ENCODE peak calls at places on chromosomes 6 and 20, in six cellular contexts. W, D, Y, P, U and O are unnamed samples.

GRCh38 chr6:169324661-169325459 is 71.2 kb upstream of the THBS2 start:
- DNase-seq in Y (no peak), P (no peak), U (peak), W (no peak), D (no peak), O (no peak)

GRCh38 chr20:44566018-44566417 is 16.4 kb upstream of the PKIG start:
- DNase-seq in P (no peak), Y (no peak), D (no peak), U (peak), W (no peak), O (no peak)

GRCh38 chr20:49508435-49509199 is 26.1 kb upstream of the KCNB1 start:
- DNase-seq in Y (no peak), D (no peak), W (no peak), P (peak), U (peak), O (peak)

GRCh38 chr6:31836676-31837611 is 9.4 kb downstream of the HSPA1B start:
- DNase-seq in P (peak), W (no peak), Y (no peak), U (peak), D (no peak), O (peak)

GRCh38 chr6:148223424-148223842 is 119.2 kb upstream of the SASH1 start:
- DNase-seq in U (peak), Y (no peak), P (peak), D (no peak), W (no peak), O (peak)

GRCh38 chr20:49320460-49320859 is 42.6 kb upstream of the ZNFX1 start:
- DNase-seq in Y (no peak), U (peak), W (no peak), P (peak), D (no peak), O (peak)

GRCh38 chr6:77440206-77440976 is 22.9 kb downstream of the HTR1B start:
- DNase-seq in W (peak), P (peak), Y (no peak), D (no peak), U (no peak), O (no peak)

GRCh38 chr6:30238178-30238795 is 25.1 kb upstream of the TRIM26 start:
- DNase-seq in U (peak), P (peak), D (no peak), W (no peak), Y (no peak), O (peak)

GRCh38 chr6:156781882-156782631 is 4.9 kb downstream of the ARID1B start:
- DNase-seq in Y (no peak), W (no peak), P (no peak), U (no peak), D (no peak), O (no peak)

GRCh38 chr20:33277471-33278441 is 5.3 kb upstream of the BPIFB1 start:
- DNase-seq in U (no peak), Y (no peak), D (peak), P (no peak), W (no peak), O (no peak)

GRCh38 chr6:105363100-105363754 is 39.7 kb downstream of the PREP start:
- DNase-seq in Y (no peak), W (no peak), U (peak), P (peak), D (no peak), O (peak)

GRCh38 chr20:1897486-1897885 is 2.3 kb downstream of the SIRPA start:
- DNase-seq in D (no peak), Y (no peak), P (no peak), W (no peak), U (no peak), O (no peak)

GRCh38 chr6:149876241-149876933 is 12.2 kb upstream of the LRP11 start:
- DNase-seq in Y (no peak), D (no peak), W (no peak), U (peak), P (no peak), O (no peak)

GRCh38 chr20:38855356-38855755 is 49.9 kb downstream of the PPP1R16B start:
- DNase-seq in D (no peak), Y (no peak), P (peak), U (peak), W (no peak), O (no peak)

GRCh38 chr6:19153981-19154295 is 683.2 kb upstream of the ID4 start:
- DNase-seq in U (no peak), P (no peak), W (no peak), Y (no peak), D (no peak), O (no peak)

GRCh38 chr6:129632081-129632758 is 77.8 kb downstream of the ARHGAP18 start:
- DNase-seq in W (no peak), D (no peak), P (no peak), U (no peak), Y (no peak), O (no peak)
- H3K4me3 ChIP-seq in W (no peak), D (no peak), P (no peak), U (no peak), Y (no peak), O (no peak)

DNA sequence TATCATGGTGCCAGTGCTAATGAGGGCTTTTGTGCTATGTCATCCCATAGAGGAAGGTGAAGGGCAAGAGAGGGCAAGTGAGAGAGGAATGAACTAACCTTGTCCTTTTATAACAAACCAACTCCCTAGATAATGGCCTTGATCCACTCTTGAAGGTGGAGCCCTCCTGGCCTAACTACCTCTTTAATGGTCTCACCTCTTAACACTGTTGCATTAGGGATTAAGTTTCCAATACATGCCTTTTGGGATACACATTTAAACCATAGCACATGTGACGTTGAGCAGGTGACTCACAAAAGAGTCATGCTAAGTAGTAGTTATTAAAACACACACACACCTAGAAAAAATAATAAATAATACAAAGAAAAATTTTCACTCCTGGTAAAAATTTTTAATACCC is 36.9 kb downstream of the CCN2 start:
- DNase-seq in P (peak), D (no peak), W (no peak), Y (no peak), U (peak), O (no peak)
- TF ChIP-seq CTCF in P (no peak), D (no peak), W (no peak), Y (no peak), U (no peak), O (no peak)

DNA sequence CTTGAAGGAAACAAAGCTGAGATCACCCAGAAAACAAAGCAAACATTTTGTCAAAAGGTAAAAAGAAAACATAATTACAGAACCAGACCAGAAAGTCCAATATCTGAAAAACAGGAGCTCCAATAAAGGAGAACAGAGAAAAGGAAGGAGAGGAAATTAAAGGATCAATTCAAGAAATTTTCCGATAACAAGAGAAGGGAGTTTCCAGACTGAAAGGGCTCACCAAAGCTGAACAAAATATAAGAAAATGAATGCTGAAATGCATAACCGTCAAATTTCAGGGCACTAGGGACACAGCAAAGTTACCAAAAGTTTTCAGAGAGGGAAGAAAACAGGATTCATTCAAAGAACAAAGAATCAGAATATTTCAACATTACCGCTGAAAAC is 23.9 kb downstream of the ILRUN start:
- DNase-seq in Y (no peak), U (no peak), W (no peak), P (no peak), D (no peak), O (no peak)
- H3K4me3 ChIP-seq in Y (no peak), U (no peak), W (no peak), P (no peak), D (no peak), O (no peak)

DNA sequence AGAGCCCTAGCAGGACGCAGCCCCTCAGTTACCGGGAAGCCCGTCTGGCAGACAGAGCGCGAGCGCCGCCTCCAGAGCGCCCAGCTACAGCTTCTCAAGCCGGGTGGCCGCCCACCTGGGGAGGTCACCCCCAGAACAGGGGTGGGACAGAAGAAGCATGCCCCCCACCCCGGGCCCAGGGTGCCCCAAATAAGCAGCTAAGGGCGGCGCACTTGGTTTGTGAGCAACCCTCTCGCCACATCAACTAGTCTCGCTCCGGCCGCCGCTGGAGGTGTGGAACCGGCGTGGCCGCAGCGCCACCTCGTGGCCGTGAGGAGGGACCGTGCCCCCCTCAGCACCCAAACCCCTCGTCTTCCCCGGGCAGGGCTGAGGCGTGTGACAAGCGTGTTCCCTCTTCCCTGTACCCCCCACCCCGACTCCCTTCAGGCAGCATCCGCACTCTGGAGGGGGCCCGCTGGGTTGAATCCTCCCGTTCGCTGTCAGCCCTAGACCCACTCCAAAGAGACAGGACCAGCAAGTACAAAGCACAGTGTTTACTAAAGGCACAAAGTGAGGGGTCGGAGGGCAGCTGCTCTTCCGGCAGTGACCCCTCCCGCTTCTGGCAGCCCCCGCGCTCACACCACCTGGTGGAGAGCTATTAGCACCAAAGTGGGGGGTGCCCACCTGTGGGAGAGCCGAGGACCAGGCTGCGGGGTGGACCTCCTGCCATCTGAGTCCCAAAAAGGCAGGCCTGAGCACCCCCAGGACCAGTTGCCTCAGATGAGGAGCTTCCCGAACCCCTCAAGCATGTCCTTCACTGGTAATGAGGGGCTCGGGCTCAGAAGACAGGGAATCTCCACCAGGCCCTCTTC is 45.4 kb downstream of the MDFI start:
- DNase-seq in D (peak), Y (no peak), W (no peak), P (peak), U (peak), O (peak)
- TF ChIP-seq CTCF in D (peak), Y (peak), W (peak), P (peak), U (peak), O (peak)